ENCODE peak calls at places on chromosomes 13 and 19, in five cellular contexts. F is HCT116, L is K562, A is HepG2, J is SK-N-SH. X is an unnamed sample.

GRCh38 chr13:96551540-96551939 is 442.7 kb downstream of the OXGR1 start:
- DNase-seq in F (no peak), L (no peak), A (no peak), J (no peak), X (no peak)

GRCh38 chr13:45082964-45083363 is 37.3 kb upstream of the GTF2F2 start:
- DNase-seq in F (no peak), L (no peak), A (no peak), J (no peak), X (no peak)

GRCh38 chr19:47891923-47892666 is 6.0 kb upstream of the SULT2A1 start:
- DNase-seq in F (no peak), L (peak; percentile 92), A (peak; percentile 99), J (no peak), X (no peak)

GRCh38 chr19:5152013-5152763 is 183.3 kb downstream of the KDM4B start:
- DNase-seq in F (no peak), L (no peak), A (no peak), J (peak; percentile 33), X (no peak)

GRCh38 chr13:113454936-113455335 is 1.6 kb upstream of the ADPRHL1 start:
- DNase-seq in F (no peak), L (no peak), A (no peak), J (no peak), X (no peak)

GRCh38 chr19:27774827-27775226 is 1438.1 kb downstream of the UQCRFS1 start:
- DNase-seq in F (no peak), L (peak; percentile 41), A (peak; percentile 18), J (no peak), X (no peak)

GRCh38 chr13:41780736-41781708 is 179.9 kb downstream of the VWA8 start:
- DNase-seq in F (no peak), L (no peak), A (no peak), J (no peak), X (no peak)

GRCh38 chr13:98233127-98233526 is 56.1 kb upstream of the RNF113B start:
- DNase-seq in F (no peak), L (no peak), A (no peak), J (no peak), X (no peak)

GRCh38 chr13:106052200-106052767 is 483.2 kb downstream of the EFNB2 start:
- DNase-seq in F (no peak), L (no peak), A (no peak), J (peak; percentile 20), X (no peak)

GRCh38 chr19:43482193-43482592 is 16.8 kb upstream of the LYPD3 start:
- DNase-seq in F (no peak), L (no peak), A (no peak), J (no peak), X (no peak)

GRCh38 chr19:32206065-32206464 is 139.3 kb upstream of the ZNF507 start:
- DNase-seq in F (no peak), L (no peak), A (no peak), J (no peak), X (peak; percentile 27)

GRCh38 chr13:88887045-88887662 is 1216.0 kb downstream of the SLITRK5 start:
- DNase-seq in F (no peak), L (no peak), A (peak; percentile 27), J (no peak), X (no peak)

GRCh38 chr13:85638265-85638664 is 161.0 kb downstream of the SLITRK6 start:
- DNase-seq in F (no peak), L (no peak), A (no peak), J (no peak), X (no peak)

GRCh38 chr13:74929436-74929835 is 552.5 kb downstream of the TBC1D4 start:
- DNase-seq in F (no peak), L (no peak), A (no peak), J (no peak), X (no peak)

GRCh38 chr19:28350673-28351072 is 862.3 kb downstream of the UQCRFS1 start:
- DNase-seq in F (no peak), L (no peak), A (no peak), J (no peak), X (no peak)

GRCh38 chr13:26061947-26062346 is 10.1 kb upstream of the SHISA2 start:
- DNase-seq in F (no peak), L (no peak), A (no peak), J (no peak), X (no peak)

DNA sequence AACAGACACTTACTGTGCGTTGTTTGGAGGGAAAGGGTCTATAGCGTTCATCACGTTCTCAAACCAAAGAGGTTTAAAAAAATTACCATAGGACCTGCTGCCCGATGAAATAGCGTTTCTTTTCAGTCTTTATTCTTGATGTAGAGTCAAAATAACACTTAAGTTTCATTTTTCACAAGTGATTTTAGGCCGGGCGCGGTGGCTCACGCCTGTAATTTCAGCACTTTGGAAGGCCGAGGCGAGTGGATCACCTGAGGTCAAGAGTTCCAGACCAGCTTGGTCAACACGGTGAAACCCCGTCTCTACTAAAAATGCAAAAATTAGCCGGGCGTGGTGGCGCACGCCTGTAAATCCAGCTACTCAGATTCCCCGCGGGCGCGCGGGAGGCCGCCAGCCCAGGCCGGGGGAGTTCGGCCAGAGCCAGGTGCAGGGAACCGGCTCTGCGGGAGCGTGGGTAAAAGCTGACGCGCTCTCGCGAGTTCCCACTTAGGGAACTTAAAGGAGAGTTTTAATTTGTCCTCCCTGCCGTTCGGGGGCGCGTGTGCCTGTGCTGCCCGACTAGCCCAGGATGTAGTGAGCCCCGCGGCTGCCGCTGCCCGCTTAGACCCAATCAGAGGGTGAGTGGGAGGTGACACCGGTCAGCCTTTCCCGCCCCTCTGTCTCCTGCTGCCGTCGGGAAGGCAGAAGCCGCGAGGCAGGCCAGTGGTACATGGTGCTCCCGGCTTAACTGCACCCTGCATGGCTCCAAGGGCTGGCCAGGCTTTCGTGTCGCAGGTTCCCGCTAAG is 35.8 kb upstream of the NEK3 start:
- DNase-seq in F (no peak), L (no peak), A (no peak), J (peak; percentile 68), X (peak; percentile 60)
- TF ChIP-seq JUND in F (no peak), L (no peak), A (no peak), J (no peak), X (no peak)

GRCh38 chr19:33905937-33906577 is 109.4 kb downstream of the KCTD15 start:
- DNase-seq in F (no peak), L (peak; percentile 11), A (no peak), J (peak; percentile 85), X (peak; percentile 84)
- H3K27ac ChIP-seq in F (peak overlapping the region; percentile 43), L (no peak overlapping the region), A (no peak overlapping the region), J (no peak overlapping the region), X (no peak overlapping the region)

GRCh38 chr13:51148952-51149573 is 38.0 kb upstream of the C13orf42 start:
- DNase-seq in F (peak; percentile 34), L (peak; percentile 9), A (no peak), J (peak; percentile 69), X (no peak)
- TF ChIP-seq JUND in F (no peak), L (no peak), A (no peak), J (no peak), X (no peak)

GRCh38 chr19:14139944-14140343 is 3.6 kb upstream of the ASF1B start:
- DNase-seq in F (no peak), L (peak; percentile 47), A (no peak), J (no peak), X (no peak)

GRCh38 chr19:14135985-14136508 is 342 bp downstream of the ASF1B start:
- DNase-seq in F (no peak), L (no peak), A (no peak), J (no peak), X (no peak)

GRCh38 chr19:14136509-14137281 is at the start of gene ASF1B:
- DNase-seq in F (peak; percentile 100), L (peak; percentile 99), A (peak; percentile 99), J (peak; percentile 98), X (peak; percentile 96)

GRCh38 chr19:14138576-14139265 is 2.3 kb upstream of the ASF1B start:
- DNase-seq in F (no peak), L (no peak), A (no peak), J (no peak), X (no peak)

DNA sequence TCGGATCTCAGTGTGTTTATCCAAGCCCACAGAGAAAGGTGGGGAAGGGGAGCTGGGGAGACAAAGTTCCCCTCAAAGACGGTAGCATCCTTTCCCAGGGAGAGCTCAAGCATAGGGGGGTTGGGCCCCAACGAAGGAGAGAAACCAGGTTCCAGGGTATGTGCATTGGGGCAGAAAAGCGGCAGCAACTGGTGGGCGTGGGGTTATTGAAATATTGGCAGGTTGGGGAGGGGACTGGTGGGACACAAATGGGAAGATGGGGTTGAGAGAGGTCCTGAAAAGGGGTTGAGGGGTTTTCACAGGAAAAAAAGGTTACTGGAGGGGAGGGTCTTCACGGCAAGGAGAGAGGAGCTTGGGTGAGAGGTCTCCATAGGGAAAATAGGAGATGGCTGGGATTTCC is 1.0 kb downstream of the ASF1B start:
- DNase-seq in F (no peak), L (no peak), A (no peak), J (no peak), X (no peak)
- H3K27ac ChIP-seq in F (peak overlapping the region; percentile 73), L (peak overlapping the region; percentile 94), A (no peak overlapping the region), J (no peak overlapping the region), X (no peak overlapping the region)

GRCh38 chr13:109818136-109818535 is 31.8 kb upstream of the IRS2 start:
- DNase-seq in F (no peak), L (no peak), A (no peak), J (no peak), X (no peak)
- TF ChIP-seq JUND in F (no peak), L (no peak), A (no peak), J (no peak), X (no peak)

GRCh38 chr19:41551711-41552110 is 24.3 kb upstream of the CEACAM21 start:
- DNase-seq in F (no peak), L (no peak), A (no peak), J (no peak), X (no peak)
- H3K27ac ChIP-seq in F (no peak overlapping the region), L (no peak overlapping the region), A (no peak overlapping the region), J (no peak overlapping the region), X (no peak overlapping the region)

GRCh38 chr19:46606019-46606418 is 4.9 kb downstream of the CALM3 start:
- DNase-seq in F (no peak), L (no peak), A (no peak), J (no peak), X (no peak)
- TF ChIP-seq JUND in F (no peak), L (no peak), A (no peak), J (no peak), X (no peak)

GRCh38 chr19:38556521-38557174 is 61.1 kb downstream of the MAP4K1 start:
- DNase-seq in F (no peak), L (peak; percentile 32), A (no peak), J (no peak), X (no peak)
- H3K27ac ChIP-seq in F (no peak overlapping the region), L (peak overlapping the region; percentile 54), A (no peak overlapping the region), J (no peak overlapping the region), X (no peak overlapping the region)

GRCh38 chr13:30580852-30581502 is 36.7 kb upstream of the USPL1 start:
- DNase-seq in F (no peak), L (no peak), A (no peak), J (no peak), X (no peak)
- TF ChIP-seq JUND in F (peak; percentile 26), L (no peak), A (no peak), J (peak; percentile 24), X (peak; percentile 24)